ENCODE peak calls at places on chromosome 16, in six cellular contexts. Q is mucosa of descending colon, N is cardiac muscle cell, Y is heart left ventricle, A is neural progenitor cell, W is fibroblast of lung. B is an unnamed sample. For H3K4me1, the result is how much of the 10 kb centered on the place peaks cover.

GRCh38 chr16:10088380-10088793 is 93.8 kb downstream of the GRIN2A start:
- DNase-seq in Y (no peak), N (peak), W (no peak), Q (no peak), A (no peak), B (no peak)

GRCh38 chr16:69057400-69058378 is 47.8 kb upstream of the HAS3 start:
- DNase-seq in W (peak), Y (no peak), N (no peak), A (no peak), Q (peak), B (no peak)

GRCh38 chr16:26316683-26317464 is 625.1 kb downstream of the HS3ST4 start:
- DNase-seq in A (peak), N (peak), Y (no peak), W (no peak), Q (no peak), B (no peak)

GRCh38 chr16:77599793-77600415 is 122.4 kb upstream of the NUDT7 start:
- DNase-seq in A (peak), N (peak), W (peak), Y (no peak), Q (no peak), B (no peak)

GRCh38 chr16:77840623-77841274 is 52.4 kb downstream of the VAT1L start:
- DNase-seq in W (peak), N (no peak), Q (no peak), Y (no peak), A (no peak), B (no peak)

GRCh38 chr16:38941-39892 is 14.2 kb downstream of the POLR3K start:
- DNase-seq in Y (no peak), A (no peak), W (no peak), N (no peak), Q (peak), B (no peak)

GRCh38 chr16:73510852-73511251 is 462.9 kb upstream of the ZFHX3 start:
- DNase-seq in A (no peak), Y (no peak), W (no peak), Q (no peak), N (no peak), B (no peak)

GRCh38 chr16:53209489-53209888 is 154.7 kb downstream of the CHD9 start:
- DNase-seq in Q (no peak), W (no peak), N (no peak), A (no peak), Y (no peak), B (no peak)

GRCh38 chr16:27639588-27640276 is 89.8 kb downstream of the KATNIP start:
- DNase-seq in N (peak), A (peak), W (peak), Q (no peak), Y (no peak), B (no peak)

GRCh38 chr16:67431077-67431804 is at the start of gene HSD11B2:
- DNase-seq in A (peak), Q (peak), Y (no peak), W (peak), N (peak), B (no peak)
- TF ChIP-seq CTCF in A (peak), Q (no peak), Y (no peak), W (no peak), N (no peak), B (peak)

DNA sequence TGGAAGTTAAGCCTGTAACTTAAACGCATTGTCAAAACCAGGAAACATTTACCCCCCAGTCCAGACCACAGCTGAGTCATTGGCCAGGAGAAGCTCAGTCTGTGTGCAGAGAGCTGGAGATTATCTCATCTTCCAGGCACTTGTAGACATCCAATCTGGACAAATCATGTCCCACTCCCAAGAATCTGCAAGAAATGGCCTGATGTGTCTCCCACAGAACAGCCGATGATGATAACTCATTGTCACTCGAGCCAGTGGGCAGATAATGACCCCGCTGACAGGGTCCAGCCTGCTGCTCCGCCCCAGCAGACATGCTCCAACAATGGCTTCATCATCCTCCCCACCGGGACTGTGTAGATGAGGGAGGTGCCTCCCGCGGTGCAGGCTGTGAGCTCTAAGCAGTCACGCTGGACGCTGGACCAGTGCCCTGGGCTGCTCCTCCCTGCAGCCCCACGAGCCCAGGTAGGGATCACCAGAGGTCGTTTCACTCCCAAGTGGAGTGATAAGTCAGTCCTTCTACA is 322.5 kb downstream of the C16orf95 start:
- DNase-seq in N (no peak), A (peak), W (peak), Y (peak), Q (no peak), B (no peak)
- H3K4me3 ChIP-seq in N (no peak), A (no peak), W (peak), Y (no peak), Q (no peak), B (no peak)

GRCh38 chr16:87466975-87467501 is 25.8 kb downstream of the ZCCHC14 start:
- DNase-seq in Y (no peak), Q (no peak), A (no peak), N (no peak), W (no peak), B (no peak)
- H3K4me1 ChIP-seq in Y (half or more), Q (under half), A (under half), N (under half), W (under half), B (half or more)

DNA sequence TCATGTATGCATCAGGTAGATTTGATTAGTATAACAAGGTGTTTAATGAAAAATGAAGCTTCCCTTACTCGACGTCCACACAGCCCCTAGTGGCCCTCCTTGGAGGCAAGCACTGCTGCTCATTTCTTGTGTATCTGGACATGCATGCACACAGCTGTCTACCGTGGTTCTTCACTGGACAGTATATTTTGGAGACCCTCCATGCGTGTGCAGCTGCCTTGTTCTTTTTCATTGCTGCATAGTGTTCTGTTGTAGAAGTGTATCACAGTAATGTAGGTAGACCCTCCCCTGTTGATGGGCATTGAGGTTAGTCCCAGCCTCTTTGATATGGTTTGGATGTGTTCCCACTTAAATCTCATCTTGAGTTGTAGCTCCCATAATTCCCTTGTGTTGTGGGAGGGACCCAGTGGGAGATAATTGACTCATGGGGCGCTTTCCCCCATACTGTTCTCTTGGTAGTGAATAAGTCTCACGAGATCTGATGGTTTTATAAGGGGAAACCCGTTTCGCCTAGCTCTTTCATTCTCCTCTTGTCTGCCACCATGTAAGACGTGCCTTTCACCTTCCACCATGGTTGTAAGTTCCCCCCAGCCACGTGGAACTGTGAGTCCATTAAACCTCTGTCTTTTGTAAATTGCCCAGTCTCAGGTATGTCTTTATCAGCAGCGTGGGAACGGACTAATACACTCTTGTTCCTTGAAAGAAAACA is 6.3 kb downstream of the CMIP start:
- DNase-seq in W (no peak), A (no peak), Q (no peak), Y (no peak), N (no peak), B (no peak)
- TF ChIP-seq CTCF in W (no peak), A (no peak), Q (no peak), Y (no peak), N (no peak), B (no peak)

DNA sequence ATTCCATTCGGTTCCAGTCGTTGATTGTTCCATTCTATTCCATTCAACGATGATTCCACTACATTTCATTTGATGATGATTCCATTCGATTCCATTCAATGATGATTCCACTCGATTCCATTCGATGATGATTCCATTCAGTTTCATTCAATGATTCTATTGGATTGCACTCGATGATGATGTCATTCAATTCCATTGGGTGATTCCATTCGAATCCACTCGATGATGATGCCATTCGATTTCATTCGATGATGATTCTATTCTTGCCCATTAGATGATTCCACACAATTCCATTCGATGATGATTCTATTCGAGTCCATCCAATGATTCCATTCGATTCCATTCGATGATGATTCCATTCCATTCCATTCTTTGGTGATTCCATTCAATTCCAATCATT is 1283.7 kb downstream of the TP53TG3F start:
- DNase-seq in A (no peak), Q (no peak), W (no peak), Y (no peak), N (no peak), B (no peak)
- H3K4me3 ChIP-seq in A (no peak), Q (no peak), W (no peak), Y (no peak), N (no peak), B (no peak)

DNA sequence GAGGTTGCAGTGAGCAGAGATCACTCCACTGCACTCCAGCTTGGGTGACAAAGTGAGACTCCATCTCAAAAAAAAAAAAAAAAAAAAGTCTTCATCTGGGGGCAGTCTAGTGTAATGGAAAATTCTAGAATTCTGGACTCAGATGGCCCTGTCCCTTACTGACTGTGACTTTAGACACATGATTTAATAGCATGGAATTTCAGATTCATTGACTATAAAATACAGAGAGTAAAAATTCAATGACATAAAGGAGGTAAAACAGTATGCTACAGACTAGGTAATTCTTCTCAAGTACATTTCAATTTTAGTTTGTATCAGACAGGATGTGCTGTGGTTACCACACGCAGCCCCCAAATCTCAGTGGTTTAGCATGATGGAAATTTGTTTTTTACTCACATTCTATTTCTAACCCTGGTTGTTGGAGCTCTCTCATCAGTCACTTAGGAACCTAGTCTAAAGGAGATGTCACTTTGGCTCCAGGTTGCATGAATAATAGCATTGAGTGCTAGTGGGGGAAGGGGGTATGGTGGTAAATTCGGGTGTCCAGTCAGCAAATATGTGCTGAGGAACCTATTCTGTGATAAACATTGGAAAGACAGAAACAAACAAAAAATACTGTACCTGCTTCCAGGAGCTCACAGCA is 444.0 kb downstream of the XYLT1 start:
- DNase-seq in N (no peak), Y (no peak), A (no peak), Q (no peak), W (no peak), B (no peak)
- H3K4me1 ChIP-seq in N (under half), Y (under half), A (under half), Q (under half), W (under half), B (under half)

DNA sequence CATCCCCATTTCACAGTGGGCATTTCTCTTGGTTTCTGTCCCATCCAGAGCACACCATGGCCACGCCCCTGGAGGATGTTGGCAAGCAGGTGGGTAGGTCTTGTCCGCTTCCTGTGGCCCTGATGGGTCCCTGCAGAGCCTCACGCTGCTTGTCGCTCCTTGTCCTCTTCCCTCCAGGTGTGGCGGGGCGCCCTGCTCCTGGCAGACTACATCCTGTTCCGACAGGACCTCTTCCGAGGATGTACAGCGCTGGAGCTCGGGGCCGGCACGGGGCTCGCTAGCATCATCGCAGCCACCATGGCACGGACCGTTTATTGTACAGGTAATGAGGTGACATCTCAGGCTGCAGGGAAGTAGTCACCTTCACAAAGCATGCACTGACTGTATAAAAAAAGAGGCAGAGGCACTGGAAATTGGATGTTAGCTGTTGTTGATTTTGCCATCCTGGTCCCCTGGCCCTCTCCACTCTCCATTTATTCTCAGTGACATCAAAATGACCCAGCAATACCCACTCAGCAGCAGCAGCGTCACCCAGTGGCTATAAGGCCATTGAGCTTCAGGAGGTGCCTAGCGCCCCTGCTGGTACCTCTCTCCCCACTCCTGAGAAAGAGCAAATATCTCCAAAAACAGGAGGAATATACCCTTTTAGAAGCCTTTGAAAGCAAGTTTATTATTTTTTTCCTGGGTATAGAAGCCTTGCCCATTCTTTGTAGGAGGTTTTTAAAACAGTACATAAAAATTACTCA is 13.7 kb downstream of the METTL22 start:
- DNase-seq in N (peak), A (peak), Q (no peak), W (peak), Y (no peak), B (no peak)
- TF ChIP-seq CTCF in N (peak), A (peak), Q (no peak), W (peak), Y (no peak), B (no peak)

B was measured in gastrocnemius medialis.